ENCODE peak calls at places on chromosome 16, in five cellular contexts. C is neuronal stem cell, Y is mesenchymal stem cell, G is H9, M is H1. F is an unnamed sample.

GRCh38 chr16:73214825-73215481 is 167.0 kb upstream of the ZFHX3 start:
- DNase-seq in C (no peak), Y (no peak), G (no peak), M (no peak), F (peak)

GRCh38 chr16:15652293-15653001 is 2.4 kb downstream of the NDE1 start:
- DNase-seq in C (no peak), Y (peak), G (no peak), M (no peak), F (no peak)

GRCh38 chr16:77289331-77289809 is 90.2 kb downstream of the SYCE1L start:
- DNase-seq in C (no peak), Y (peak), G (no peak), M (no peak), F (peak)

GRCh38 chr16:14399397-14400284 is 230.4 kb downstream of the PARN start:
- DNase-seq in C (no peak), Y (peak), G (no peak), M (no peak), F (peak)

GRCh38 chr16:49492090-49492801 is 118.6 kb downstream of the C16orf78 start:
- DNase-seq in C (peak), Y (peak), G (peak), M (peak), F (peak)

GRCh38 chr16:57151369-57151768 is 34.5 kb downstream of the PSME3IP1 start:
- DNase-seq in C (no peak), Y (no peak), G (no peak), M (no peak), F (no peak)

GRCh38 chr16:86490859-86491642 is 19.3 kb upstream of the FOXF1 start:
- DNase-seq in C (no peak), Y (peak), G (no peak), M (no peak), F (no peak)

GRCh38 chr16:82684246-82684645 is 57.5 kb downstream of the CDH13 start:
- DNase-seq in C (no peak), Y (no peak), G (no peak), M (no peak), F (peak)

GRCh38 chr16:81901483-81901882 is 109.8 kb downstream of the SDR42E1 start:
- DNase-seq in C (no peak), Y (no peak), G (no peak), M (no peak), F (peak)

GRCh38 chr16:85541619-85542547 is 71.2 kb upstream of the GSE1 start:
- DNase-seq in C (no peak), Y (no peak), G (no peak), M (no peak), F (no peak)

GRCh38 chr16:11471548-11471947 is 115.2 kb downstream of the LITAF start:
- DNase-seq in C (no peak), Y (no peak), G (no peak), M (no peak), F (no peak)

GRCh38 chr16:89473791-89474414 is 16.5 kb downstream of the ANKRD11 start:
- DNase-seq in C (no peak), Y (peak), G (no peak), M (no peak), F (peak)

GRCh38 chr16:24288516-24288915 is 32.4 kb downstream of the CACNG3 start:
- DNase-seq in C (no peak), Y (no peak), G (no peak), M (no peak), F (no peak)

GRCh38 chr16:83849434-83849833 is 41.7 kb downstream of the HSBP1 start:
- DNase-seq in C (no peak), Y (no peak), G (no peak), M (no peak), F (no peak)

GRCh38 chr16:84105286-84105815 is 11.4 kb downstream of the MBTPS1 start:
- DNase-seq in C (no peak), Y (no peak), G (no peak), M (no peak), F (no peak)

GRCh38 chr16:89155851-89156739 is 15.5 kb upstream of the CDH15 start:
- DNase-seq in C (no peak), Y (peak), G (no peak), M (no peak), F (no peak)

GRCh38 chr16:67268136-67268579 is 11.2 kb upstream of the PLEKHG4 start:
- DNase-seq in C (no peak), Y (peak), G (peak), M (no peak), F (peak)

GRCh38 chr16:66728117-66728787 is 23.2 kb downstream of the DYNC1LI2 start:
- DNase-seq in C (no peak), Y (peak), G (no peak), M (no peak), F (no peak)

GRCh38 chr16:68782198-68783174 is 45.4 kb downstream of the CDH1 start:
- DNase-seq in C (no peak), Y (no peak), G (no peak), M (no peak), F (no peak)

GRCh38 chr16:9184354-9184690 is 92.9 kb downstream of the HAPSTR1 start:
- DNase-seq in C (no peak), Y (no peak), G (no peak), M (no peak), F (no peak)

GRCh38 chr16:89764711-89765201 is 43.4 kb downstream of the ZNF276 start:
- DNase-seq in C (no peak), Y (peak), G (no peak), M (no peak), F (peak)

GRCh38 chr16:68658258-68658973 is 13.3 kb downstream of the CDH3 start:
- DNase-seq in C (no peak), Y (peak), G (no peak), M (no peak), F (peak)

GRCh38 chr16:87895641-87896141 is 26.4 kb upstream of the SLC7A5 start:
- DNase-seq in C (no peak), Y (peak), G (no peak), M (no peak), F (peak)

GRCh38 chr16:69463876-69464275 is 39.5 kb downstream of the CYB5B start:
- DNase-seq in C (no peak), Y (no peak), G (no peak), M (no peak), F (no peak)

GRCh38 chr16:12390644-12391043 is 413.0 kb downstream of the CPPED1 start:
- DNase-seq in C (no peak), Y (peak), G (no peak), M (no peak), F (no peak)

GRCh38 chr16:66740010-66740409 is 11.4 kb downstream of the DYNC1LI2 start:
- DNase-seq in C (peak), Y (peak), G (peak), M (no peak), F (peak)

GRCh38 chr16:88649924-88650748 is 717 bp downstream of the CYBA start:
- DNase-seq in C (no peak), Y (peak), G (peak), M (no peak), F (no peak)

GRCh38 chr16:10992797-10993196 is 48.4 kb downstream of the CLEC16A start:
- DNase-seq in C (no peak), Y (peak), G (peak), M (no peak), F (no peak)

GRCh38 chr16:56355786-56356275 is 69.5 kb downstream of the AMFR start:
- DNase-seq in C (no peak), Y (no peak), G (peak), M (no peak), F (no peak)

GRCh38 chr16:31430380-31431052 is 2.4 kb upstream of the COX6A2 start:
- DNase-seq in C (no peak), Y (no peak), G (no peak), M (no peak), F (no peak)

GRCh38 chr16:64416232-64417010 is 705.4 kb downstream of the CDH11 start:
- DNase-seq in C (no peak), Y (peak), G (no peak), M (no peak), F (peak)

GRCh38 chr16:65002265-65002664 is 119.6 kb downstream of the CDH11 start:
- DNase-seq in C (no peak), Y (peak), G (no peak), M (no peak), F (no peak)

GRCh38 chr16:51900221-51900780 is 646.6 kb downstream of the TOX3 start:
- DNase-seq in C (no peak), Y (no peak), G (no peak), M (no peak), F (no peak)

GRCh38 chr16:51542856-51543510 is 391.9 kb upstream of the SALL1 start:
- DNase-seq in C (peak), Y (no peak), G (no peak), M (no peak), F (no peak)

GRCh38 chr16:68353366-68353765 is 42.5 kb downstream of the PRMT7 start:
- DNase-seq in C (no peak), Y (no peak), G (no peak), M (no peak), F (no peak)

GRCh38 chr16:84663433-84664101 is 15.3 kb downstream of the KLHL36 start:
- DNase-seq in C (no peak), Y (peak), G (no peak), M (no peak), F (no peak)

GRCh38 chr16:21598676-21599157 is 660 bp upstream of the METTL9 start:
- DNase-seq in C (no peak), Y (no peak), G (no peak), M (no peak), F (no peak)

GRCh38 chr16:5709889-5710288 is 612.3 kb upstream of the EEF2KMT start:
- DNase-seq in C (peak), Y (no peak), G (peak), M (peak), F (no peak)

GRCh38 chr16:89827383-89828198 is 684 bp upstream of the SPIRE2 start:
- DNase-seq in C (peak), Y (peak), G (peak), M (no peak), F (peak)

GRCh38 chr16:53055603-53056527 is 1.1 kb downstream of the CHD9 start:
- DNase-seq in C (peak), Y (peak), G (peak), M (no peak), F (no peak)

DNA sequence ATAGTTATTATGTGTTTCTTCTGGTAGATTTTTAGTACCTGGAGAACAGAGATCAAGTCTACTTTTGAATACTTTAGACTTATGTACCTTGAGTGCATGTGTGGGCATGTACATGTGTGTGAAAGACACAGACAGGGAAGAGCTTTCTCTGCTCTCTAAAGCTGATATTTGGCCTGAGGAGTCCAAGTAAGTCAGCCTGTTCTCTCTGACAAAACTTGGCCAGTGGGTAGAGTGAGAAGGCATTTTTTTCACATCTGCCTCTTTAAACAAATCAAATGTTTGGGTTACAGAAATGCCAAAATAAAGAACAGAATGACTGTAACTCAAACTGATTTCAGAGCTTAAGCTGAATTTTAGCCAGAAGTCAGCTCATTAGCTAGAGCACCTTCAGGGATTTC is 309.7 kb upstream of the DYNLRB2 start:
- DNase-seq in C (no peak), Y (no peak), G (no peak), M (no peak), F (no peak)
- H2BK12ac ChIP-seq in C (no peak), Y (no peak), G (no peak), M (no peak), F (no peak)

GRCh38 chr16:3665508-3665907 is 11.0 kb downstream of the DNASE1 start:
- DNase-seq in C (no peak), Y (no peak), G (peak), M (no peak), F (no peak)
- H2BK12ac ChIP-seq in C (peak), Y (no peak), G (no peak), M (no peak), F (no peak)

DNA sequence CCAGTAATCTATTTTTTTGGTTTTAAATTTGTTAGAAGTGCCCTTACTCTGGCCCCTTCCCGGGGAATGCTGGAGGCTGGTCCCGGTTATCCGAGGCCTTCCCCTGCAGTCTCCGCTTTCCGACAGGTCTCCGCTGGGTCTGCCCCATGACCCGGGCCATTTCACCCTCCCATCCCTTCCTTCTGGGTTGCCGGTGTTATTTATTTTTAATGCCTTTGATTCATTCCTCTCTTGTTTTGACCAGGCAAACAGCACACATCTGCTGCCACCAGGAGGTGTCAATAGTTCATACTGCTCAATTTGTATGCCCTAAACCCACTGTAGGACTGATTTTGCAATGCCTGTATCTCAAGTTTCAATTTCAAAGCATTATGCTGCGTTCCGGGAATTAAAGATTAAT is 113.2 kb upstream of the IRX5 start:
- DNase-seq in C (no peak), Y (no peak), G (peak), M (no peak), F (no peak)
- H2BK12ac ChIP-seq in C (no peak), Y (no peak), G (no peak), M (no peak), F (no peak)

GRCh38 chr16:761580-761979 is 1.0 kb downstream of the MSLN start:
- DNase-seq in C (no peak), Y (no peak), G (no peak), M (no peak), F (no peak)

GRCh38 chr16:760498-761343 is at the start of gene MSLN:
- DNase-seq in C (no peak), Y (no peak), G (no peak), M (no peak), F (no peak)

GRCh38 chr16:760065-760464 is 469 bp upstream of the MSLN start:
- DNase-seq in C (no peak), Y (no peak), G (no peak), M (no peak), F (no peak)

GRCh38 chr16:762049-762513 is 1.5 kb downstream of the MSLN start:
- DNase-seq in C (no peak), Y (no peak), G (no peak), M (no peak), F (no peak)

GRCh38 chr16:759110-759910 is 1.2 kb upstream of the MSLN start:
- DNase-seq in C (no peak), Y (no peak), G (no peak), M (no peak), F (peak)
- H2BK12ac ChIP-seq in C (no peak), Y (no peak), G (no peak), M (no peak), F (peak)

DNA sequence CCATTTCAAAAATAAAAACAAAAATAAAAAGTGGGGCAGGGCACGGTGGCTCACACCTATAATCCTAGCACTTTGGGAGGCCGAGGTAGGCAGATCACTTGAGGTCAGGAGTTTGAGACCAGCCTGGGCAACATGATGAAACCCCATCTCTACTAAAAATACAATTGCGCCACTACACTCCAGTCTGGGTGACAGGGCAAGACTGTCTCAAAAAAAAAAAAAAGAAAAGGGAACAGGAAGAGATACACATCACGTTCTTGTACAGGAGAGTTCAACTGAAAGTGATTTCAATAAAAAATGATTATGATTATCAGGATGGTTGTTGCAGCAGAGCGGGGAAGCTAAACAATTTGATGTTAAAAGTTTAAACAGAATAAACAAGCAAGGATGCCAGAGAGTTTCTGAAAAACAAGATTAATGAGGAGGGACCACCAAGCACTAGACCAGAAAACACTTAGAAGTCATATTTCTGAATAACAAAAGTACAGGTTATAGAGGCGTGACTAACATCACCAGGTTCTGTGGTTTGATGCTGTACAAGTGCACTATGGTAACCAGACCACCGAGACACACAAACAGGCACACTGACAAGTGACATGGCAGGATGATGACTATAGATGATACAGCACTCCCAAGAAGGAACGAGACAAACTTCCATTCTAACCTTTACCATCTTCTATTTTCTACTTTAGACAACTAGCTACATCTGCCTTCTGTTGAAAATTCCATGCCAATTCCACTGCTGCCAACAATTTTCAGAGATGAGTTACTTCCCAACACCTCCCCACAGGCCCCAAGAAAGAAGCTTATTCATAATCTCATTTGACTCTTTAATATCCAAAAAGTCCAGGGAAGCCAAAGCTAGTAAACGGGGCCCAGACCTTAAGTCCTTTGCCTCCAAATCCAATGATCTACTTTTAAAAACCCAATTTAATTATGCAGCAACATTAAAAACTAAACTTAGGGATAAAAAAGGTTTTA is 11.8 kb downstream of the DNAJA2 start:
- DNase-seq in C (no peak), Y (no peak), G (no peak), M (no peak), F (no peak)
- H2BK12ac ChIP-seq in C (no peak), Y (no peak), G (no peak), M (no peak), F (no peak)